ENCODE peak calls at places on chromosomes 1 and 21, in seven cellular contexts. N, U, I, P, E, K and X are unnamed samples.

GRCh38 chr1:178632619-178633018 is 92.4 kb upstream of the RALGPS2 start:
- DNase-seq in P (no peak), E (peak), U (no peak), N (peak), I (no peak), K (peak), X (no peak)

GRCh38 chr1:245000872-245001188 is 136.5 kb upstream of the HNRNPU start:
- DNase-seq in P (no peak), I (no peak), U (no peak), E (no peak), N (no peak), K (no peak), X (no peak)

GRCh38 chr1:211920602-211921226 is 90.2 kb upstream of the LPGAT1 start:
- DNase-seq in N (peak), U (no peak), E (no peak), I (no peak), P (peak), K (no peak), X (no peak)

GRCh38 chr1:26537951-26538352 is 8.4 kb downstream of the RPS6KA1 start:
- DNase-seq in E (peak), U (peak), I (no peak), K (peak), P (peak), N (peak), X (peak)

GRCh38 chr1:9689971-9690381 is 38.4 kb downstream of the PIK3CD start:
- DNase-seq in U (peak), K (peak), I (peak), N (no peak), E (no peak), P (no peak), X (no peak)

GRCh38 chr1:47187226-47187925 is 2.5 kb downstream of the PDZK1IP1 start:
- DNase-seq in E (no peak), I (no peak), P (no peak), N (no peak), K (no peak), U (no peak), X (no peak)

GRCh38 chr1:84442256-84442655 is 36.8 kb upstream of the RPF1 start:
- DNase-seq in I (peak), E (peak), N (peak), P (peak), K (peak), U (no peak), X (peak)

GRCh38 chr1:165365344-165365743 is 8.8 kb upstream of the LMX1A start:
- DNase-seq in E (peak), K (no peak), U (no peak), N (peak), I (no peak), P (no peak), X (no peak)

GRCh38 chr1:45908613-45909140 is 105.3 kb downstream of the MAST2 start:
- DNase-seq in U (no peak), I (peak), K (no peak), N (no peak), E (no peak), P (no peak), X (no peak)

GRCh38 chr1:57142999-57143398 is 177.2 kb upstream of the C8B start:
- DNase-seq in P (no peak), I (no peak), E (no peak), N (peak), U (no peak), K (no peak), X (no peak)

GRCh38 chr1:54186056-54186455 is 13.8 kb downstream of the CYB5RL start:
- DNase-seq in N (no peak), I (no peak), K (no peak), E (no peak), P (no peak), U (no peak), X (no peak)

GRCh38 chr1:197486948-197487347 is 218.9 kb downstream of the CRB1 start:
- DNase-seq in U (no peak), I (peak), E (no peak), K (peak), N (peak), P (no peak), X (peak)

GRCh38 chr1:2985121-2985561 is 36.1 kb upstream of the ACTRT2 start:
- DNase-seq in K (no peak), U (no peak), E (no peak), P (no peak), I (no peak), N (no peak), X (no peak)

GRCh38 chr1:89737985-89738510 is 82.8 kb upstream of the LRRC8D start:
- DNase-seq in E (no peak), P (no peak), U (no peak), I (no peak), K (no peak), N (no peak), X (no peak)

GRCh38 chr1:202234331-202235002 is 40.9 kb downstream of the LGR6 start:
- DNase-seq in U (no peak), P (peak), K (peak), N (peak), E (no peak), I (no peak), X (peak)

GRCh38 chr1:44464361-44464760 is 59.3 kb downstream of the RNF220 start:
- DNase-seq in K (peak), P (no peak), N (peak), E (no peak), U (no peak), I (no peak), X (no peak)

GRCh38 chr1:25832336-25833037 is 12.7 kb downstream of the MTFR1L start:
- DNase-seq in N (no peak), I (no peak), K (no peak), U (no peak), E (peak), P (no peak), X (no peak)

GRCh38 chr1:201280884-201281283 is 2.4 kb upstream of the PKP1 start:
- DNase-seq in K (no peak), U (no peak), P (no peak), I (no peak), E (no peak), N (no peak), X (no peak)

GRCh38 chr1:195394567-195394966 is 1213.7 kb downstream of the KCNT2 start:
- DNase-seq in P (no peak), I (no peak), U (no peak), K (no peak), N (no peak), E (no peak), X (no peak)

GRCh38 chr1:192702212-192702993 is 66.5 kb downstream of the RGS13 start:
- DNase-seq in K (peak), U (no peak), N (peak), P (peak), I (no peak), E (peak), X (peak)

GRCh38 chr1:107883562-107883961 is 81.4 kb downstream of the VAV3 start:
- DNase-seq in K (no peak), P (no peak), I (peak), E (no peak), N (no peak), U (no peak), X (peak)

GRCh38 chr1:165633624-165634023 is 2.6 kb downstream of the MGST3 start:
- DNase-seq in N (peak), I (no peak), U (no peak), E (peak), K (peak), P (no peak), X (no peak)

GRCh38 chr1:58881471-58881994 is 97.7 kb upstream of the JUN start:
- DNase-seq in U (peak), I (no peak), P (peak), K (peak), E (peak), N (peak), X (peak)

DNA sequence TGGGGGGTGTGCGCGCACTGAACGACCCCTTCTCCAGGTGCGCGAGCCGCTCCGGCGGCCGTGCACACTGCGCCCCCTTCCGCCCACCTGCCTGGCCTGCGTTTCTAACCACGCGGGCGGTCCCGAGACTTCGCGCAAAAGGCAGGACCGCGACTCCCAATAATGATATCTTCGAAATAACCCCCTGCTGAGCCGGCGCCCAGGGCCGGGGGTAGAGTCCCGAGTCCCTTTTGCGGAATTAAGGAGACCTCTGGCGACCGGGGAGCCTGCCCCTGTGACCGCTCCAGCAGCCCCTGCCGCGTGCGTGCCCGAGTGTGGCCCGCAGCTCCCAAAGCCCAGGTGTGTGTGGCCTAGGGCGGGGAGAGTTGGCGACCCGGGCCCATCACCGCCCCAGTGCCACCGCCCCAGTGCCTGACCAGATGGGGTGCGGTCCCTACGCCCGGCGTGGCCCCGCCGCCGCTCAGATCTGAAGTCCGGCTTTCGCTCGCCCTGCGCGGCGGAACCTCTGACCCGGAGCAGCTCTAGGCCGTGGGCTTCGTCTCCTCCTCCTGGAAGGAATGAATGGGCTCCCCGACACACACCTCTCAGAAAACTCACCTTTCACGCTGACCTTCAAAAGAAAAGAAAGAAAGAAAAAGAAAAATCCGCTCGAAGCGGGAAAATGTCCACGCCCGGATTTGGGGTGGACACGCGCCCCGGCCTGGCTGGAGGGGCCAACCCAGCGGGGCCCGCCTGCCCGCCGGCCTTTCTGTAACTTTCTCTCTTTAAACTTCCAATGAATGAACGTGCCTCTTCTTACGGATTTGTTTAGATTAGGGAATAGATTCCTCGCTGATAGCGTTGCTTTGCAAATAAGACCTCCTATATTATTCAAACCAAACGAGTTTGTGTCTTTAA is 5.5 kb upstream of the SIM2 start:
- DNase-seq in P (no peak), E (no peak), N (no peak), U (no peak), I (peak), K (peak), X (no peak)
- TF ChIP-seq CTCF in P (no peak), E (no peak), N (no peak), U (no peak), I (no peak), K (peak), X (peak)

GRCh38 chr1:203305809-203306088 is 430 bp downstream of the BTG2 start:
- DNase-seq in N (no peak), P (no peak), K (no peak), I (no peak), E (no peak), U (no peak), X (no peak)
- H3K4me3 ChIP-seq in N (peak), P (peak), K (peak), I (peak), E (peak), U (peak), X (peak)

GRCh38 chr1:173202430-173203145 is 4.5 kb downstream of the TNFSF4 start:
- DNase-seq in N (peak), E (peak), K (peak), U (peak), I (peak), P (peak), X (peak)
- TF ChIP-seq CTCF in N (peak), E (peak), K (peak), U (peak), I (peak), P (peak), X (peak)

GRCh38 chr1:1614954-1615255 is 395 bp upstream of the MIB2 start:
- DNase-seq in E (no peak), K (no peak), U (no peak), P (no peak), N (no peak), I (no peak), X (no peak)
- H3K4me3 ChIP-seq in E (peak), K (peak), U (peak), P (peak), N (peak), I (peak), X (peak)

DNA sequence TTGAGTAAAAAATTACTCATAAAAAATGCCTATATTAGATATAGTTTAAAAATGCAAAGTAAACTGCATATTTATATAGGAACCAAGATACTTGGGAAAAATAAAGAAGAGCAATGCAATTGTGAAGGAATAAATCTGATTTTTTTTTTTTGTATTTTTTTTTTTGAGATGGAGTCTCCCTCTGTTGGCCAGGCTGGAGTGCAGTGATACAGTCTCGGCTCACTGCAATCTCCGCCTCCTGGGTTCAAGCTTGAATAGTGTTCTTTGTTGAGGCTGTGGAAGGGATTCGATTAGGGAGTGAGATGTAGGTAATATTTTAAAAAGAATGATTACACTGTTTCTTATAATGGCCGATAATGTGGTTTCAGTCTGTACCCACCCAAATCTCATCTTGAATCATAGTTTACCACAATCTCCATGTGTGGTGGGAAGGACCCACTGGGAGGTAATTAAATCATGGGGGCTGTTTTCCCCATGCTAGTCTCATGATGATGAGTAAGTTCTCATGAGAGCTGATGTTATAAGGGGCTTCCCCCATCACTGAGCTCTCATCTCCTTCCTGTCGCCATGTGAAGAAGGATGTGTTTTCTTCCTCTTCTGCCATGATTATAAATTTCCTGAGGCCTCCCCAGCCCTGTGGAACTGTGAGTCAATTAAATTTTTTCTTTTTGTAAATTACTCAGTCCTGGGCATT is 1765.9 kb downstream of the PLA2G4A start:
- DNase-seq in N (no peak), E (no peak), P (no peak), K (no peak), I (no peak), U (no peak), X (no peak)
- TF ChIP-seq CTCF in N (no peak), E (peak), P (no peak), K (no peak), I (peak), U (no peak), X (peak)

GRCh38 chr1:172321429-172321828 is 99.1 kb upstream of the C1orf105 start:
- DNase-seq in N (peak), E (peak), P (peak), K (peak), I (no peak), U (no peak), X (peak)
- H3K4me3 ChIP-seq in N (no peak), E (no peak), P (peak), K (no peak), I (no peak), U (no peak), X (no peak)

GRCh38 chr1:226226601-226227000 is 3.1 kb downstream of the MIXL1 start:
- DNase-seq in I (no peak), U (no peak), N (no peak), P (no peak), E (no peak), K (no peak), X (no peak)

GRCh38 chr1:226223157-226223785 is at the start of gene MIXL1:
- DNase-seq in E (no peak), U (peak), N (no peak), P (no peak), I (peak), K (no peak), X (no peak)

GRCh38 chr1:226220473-226221189 is 2.8 kb upstream of the MIXL1 start:
- DNase-seq in N (no peak), P (no peak), I (peak), U (no peak), K (no peak), E (no peak), X (no peak)

GRCh38 chr1:226222686-226223085 is 778 bp upstream of the MIXL1 start:
- DNase-seq in K (no peak), E (no peak), N (no peak), P (no peak), U (no peak), I (no peak), X (no peak)

DNA sequence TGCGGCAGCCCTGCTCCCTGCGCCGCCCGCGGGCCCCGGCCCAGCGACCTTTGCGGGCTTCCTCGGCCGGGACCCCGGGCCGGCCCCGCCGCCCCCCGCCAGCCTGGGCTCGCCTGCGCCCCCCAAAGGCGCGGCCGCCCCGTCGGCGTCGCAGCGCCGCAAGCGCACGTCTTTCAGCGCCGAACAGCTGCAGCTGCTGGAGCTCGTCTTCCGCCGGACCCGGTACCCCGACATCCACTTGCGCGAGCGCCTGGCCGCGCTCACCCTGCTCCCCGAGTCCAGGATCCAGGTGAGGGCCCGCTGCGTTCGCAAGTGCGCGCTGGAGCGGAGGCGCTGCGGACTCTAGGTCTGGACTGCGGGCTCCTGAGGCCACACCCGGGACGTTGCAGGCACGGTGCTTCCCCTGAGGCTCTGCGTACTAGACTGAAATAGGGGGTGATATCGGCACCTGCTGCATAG is 351 bp downstream of the MIXL1 start:
- DNase-seq in E (no peak), N (no peak), K (peak), P (peak), U (peak), I (peak), X (peak)
- TF ChIP-seq CTCF in E (no peak), N (no peak), K (no peak), P (peak), U (no peak), I (no peak), X (no peak)

GRCh38 chr1:34929853-34930701 is 627 bp upstream of the DLGAP3 start:
- DNase-seq in I (peak), K (no peak), E (no peak), U (no peak), N (no peak), P (no peak), X (no peak)
- H3K4me3 ChIP-seq in I (peak), K (no peak), E (no peak), U (peak), N (no peak), P (peak), X (no peak)

GRCh38 chr1:230072866-230073265 is 5.8 kb downstream of the GALNT2 start:
- DNase-seq in K (no peak), P (no peak), E (no peak), I (no peak), U (no peak), N (no peak), X (no peak)

GRCh38 chr1:230073371-230074035 is 6.5 kb downstream of the GALNT2 start:
- DNase-seq in P (peak), U (no peak), I (no peak), N (peak), E (peak), K (peak), X (peak)

GRCh38 chr1:230074762-230075161 is 7.7 kb downstream of the GALNT2 start:
- DNase-seq in N (no peak), K (no peak), E (no peak), U (no peak), I (no peak), P (no peak), X (no peak)

GRCh38 chr1:230072296-230072695 is 5.3 kb downstream of the GALNT2 start:
- DNase-seq in N (no peak), I (no peak), E (no peak), P (no peak), K (no peak), U (no peak), X (no peak)

GRCh38 chr1:230074270-230074669 is 7.2 kb downstream of the GALNT2 start:
- DNase-seq in K (no peak), I (no peak), U (no peak), E (no peak), P (no peak), N (no peak), X (no peak)
- TF ChIP-seq CTCF in K (no peak), I (no peak), U (no peak), E (peak), P (no peak), N (no peak), X (peak)

DNA sequence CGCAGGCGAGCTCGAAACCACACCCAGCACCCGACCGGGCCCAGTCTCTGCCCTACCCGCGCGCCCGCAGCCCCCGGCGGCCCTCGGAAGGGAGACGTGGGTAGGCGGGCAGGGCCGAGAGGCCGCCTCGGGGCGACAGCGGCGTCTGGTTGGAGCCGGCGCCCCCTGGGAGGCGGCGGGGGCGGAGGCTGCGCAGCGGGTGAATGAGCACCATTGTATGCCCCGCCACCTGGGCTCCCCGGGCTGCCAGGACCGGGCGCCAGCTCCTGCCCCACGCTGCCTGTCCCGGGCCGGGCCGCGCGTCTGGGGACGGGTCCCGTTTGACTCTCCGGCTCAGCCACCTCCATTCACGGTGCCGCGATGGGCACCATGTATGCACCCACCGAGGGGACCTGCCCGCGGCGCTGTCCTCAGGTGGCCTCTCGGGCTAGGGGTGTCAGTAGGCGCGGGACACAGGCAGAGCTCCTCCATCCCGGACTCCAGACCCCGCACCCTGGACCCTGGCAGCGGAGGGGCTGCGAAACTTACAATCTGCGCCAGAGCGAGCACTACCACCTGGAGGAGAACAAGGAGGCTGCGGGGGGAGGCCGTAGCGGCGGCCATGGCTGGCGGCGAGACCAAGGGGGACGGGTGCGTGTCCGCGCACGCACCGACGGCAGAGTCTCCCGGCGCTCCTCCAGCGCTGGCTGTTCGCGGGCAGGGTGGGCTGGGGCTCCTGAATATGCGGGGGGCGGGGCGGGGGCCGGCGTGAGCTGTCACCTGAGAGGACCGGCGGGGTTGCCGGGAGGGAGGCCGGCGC is at the start of gene COL9A2:
- DNase-seq in U (peak), P (no peak), K (no peak), I (peak), E (peak), N (no peak), X (no peak)
- H3K4me3 ChIP-seq in U (peak), P (peak), K (peak), I (peak), E (peak), N (peak), X (peak)